ENCODE peak calls at places on chromosomes 5 and 9, in four cellular contexts. I, B, K and D are unnamed samples.

GRCh38 chr5:173534664-173535063 is 81.8 kb downstream of the BOD1 start:
- DNase-seq in I (no peak), B (no peak), K (no peak), D (no peak)

GRCh38 chr9:111076043-111076442 is 37.8 kb upstream of the LPAR1 start:
- DNase-seq in I (no peak), B (no peak), K (no peak), D (no peak)

GRCh38 chr9:97386733-97387503 is 25.0 kb upstream of the TDRD7 start:
- DNase-seq in I (peak; percentile 72), B (peak; percentile 48), K (peak; percentile 35), D (peak; percentile 73)

GRCh38 chr5:158054388-158055092 is 195.6 kb upstream of the CLINT1 start:
- DNase-seq in I (no peak), B (no peak), K (no peak), D (no peak)

GRCh38 chr9:91522496-91522895 is 98.9 kb upstream of the NFIL3 start:
- DNase-seq in I (no peak), B (no peak), K (no peak), D (no peak)

GRCh38 chr9:129173296-129174101 is 4.6 kb downstream of the IER5L start:
- DNase-seq in I (no peak), B (no peak), K (no peak), D (no peak)

GRCh38 chr5:33408816-33409215 is 31.9 kb upstream of the TARS1 start:
- DNase-seq in I (no peak), B (no peak), K (no peak), D (no peak)

GRCh38 chr5:36276864-36277263 is 24.8 kb downstream of the RANBP3L start:
- DNase-seq in I (peak; percentile 71), B (no peak), K (no peak), D (no peak)

GRCh38 chr9:76557674-76558073 is 98.7 kb downstream of the GCNT1 start:
- DNase-seq in I (no peak), B (no peak), K (peak; percentile 71), D (no peak)

GRCh38 chr5:91382530-91383026 is 539 bp downstream of the ARRDC3 start:
- DNase-seq in I (peak; percentile 77), B (no peak), K (peak; percentile 40), D (peak; percentile 42)

GRCh38 chr9:104300125-104300524 is 203.9 kb upstream of the OR13F1 start:
- DNase-seq in I (no peak), B (no peak), K (no peak), D (no peak)

GRCh38 chr5:160398806-160399205 is 1.0 kb downstream of the FAM200C start:
- DNase-seq in I (no peak), B (no peak), K (no peak), D (no peak)

GRCh38 chr9:128143409-128144238 is 5.6 kb upstream of the LCN2 start:
- DNase-seq in I (no peak), B (no peak), K (no peak), D (no peak)